ENCODE peak calls at places on chromosomes 13 and 19, in five cellular contexts. One of them, this sample, is unnamed.

GRCh38 chr13:40993119-40993518 is 26.0 kb downstream of the ELF1 start:
- DNase-seq in suprapubic skin: no peak
- DNase-seq in spleen: no peak
- DNase-seq in GM12891: no peak
- DNase-seq in HCT116: no peak
- DNase-seq in this sample: no peak

GRCh38 chr13:46062190-46062589 is 9.6 kb upstream of the ZC3H13 start:
- DNase-seq in suprapubic skin: no peak
- DNase-seq in spleen: no peak
- DNase-seq in GM12891: no peak
- DNase-seq in HCT116: no peak
- DNase-seq in this sample: no peak

GRCh38 chr13:106507560-106508274 is 27.7 kb downstream of the EFNB2 start:
- DNase-seq in suprapubic skin: no peak
- DNase-seq in spleen: no peak
- DNase-seq in GM12891: no peak
- DNase-seq in HCT116: no peak
- DNase-seq in this sample: no peak

GRCh38 chr19:1468274-1469199 is 10.5 kb downstream of the C19orf25 start:
- DNase-seq in suprapubic skin: no peak
- DNase-seq in spleen: no peak
- DNase-seq in GM12891: no peak
- DNase-seq in HCT116: no peak
- DNase-seq in this sample: no peak

GRCh38 chr19:17129377-17129776 is 53.8 kb downstream of the MYO9B start:
- DNase-seq in suprapubic skin: no peak
- DNase-seq in spleen: no peak
- DNase-seq in GM12891: no peak
- DNase-seq in HCT116: no peak
- DNase-seq in this sample: no peak

GRCh38 chr19:28424041-28424440 is 788.9 kb downstream of the UQCRFS1 start:
- DNase-seq in suprapubic skin: no peak
- DNase-seq in spleen: no peak
- DNase-seq in GM12891: no peak
- DNase-seq in HCT116: no peak
- DNase-seq in this sample: no peak

GRCh38 chr13:49113526-49114286 is 106.4 kb upstream of the MLNR start:
- DNase-seq in suprapubic skin: no peak
- DNase-seq in spleen: no peak
- DNase-seq in GM12891: no peak
- DNase-seq in HCT116: no peak
- DNase-seq in this sample: no peak

GRCh38 chr19:31596751-31597150 is 247.5 kb upstream of the TSHZ3 start:
- DNase-seq in suprapubic skin: no peak
- DNase-seq in spleen: no peak
- DNase-seq in GM12891: no peak
- DNase-seq in HCT116: no peak
- DNase-seq in this sample: no peak

GRCh38 chr13:21579754-21580316 is 24.1 kb downstream of the MICU2 start:
- DNase-seq in suprapubic skin: no peak
- DNase-seq in spleen: no peak
- DNase-seq in GM12891: no peak
- DNase-seq in HCT116: no peak
- DNase-seq in this sample: no peak

GRCh38 chr19:18725755-18726416 is 42.4 kb downstream of the CRTC1 start:
- DNase-seq in suprapubic skin: no peak
- DNase-seq in spleen: no peak
- DNase-seq in GM12891: no peak
- DNase-seq in HCT116: no peak
- DNase-seq in this sample: no peak

GRCh38 chr13:33739254-33739653 is 78.7 kb upstream of the RFC3 start:
- DNase-seq in suprapubic skin: no peak
- DNase-seq in spleen: no peak
- DNase-seq in GM12891: no peak
- DNase-seq in HCT116: no peak
- DNase-seq in this sample: no peak

GRCh38 chr19:18433735-18434398 is 4.1 kb downstream of the ISYNA1 start:
- DNase-seq in suprapubic skin: no peak
- DNase-seq in spleen: peak; percentile 85
- DNase-seq in GM12891: no peak
- DNase-seq in HCT116: no peak
- DNase-seq in this sample: no peak

GRCh38 chr13:38954291-38954690 is 36.3 kb downstream of the STOML3 start:
- DNase-seq in suprapubic skin: no peak
- DNase-seq in spleen: no peak
- DNase-seq in GM12891: no peak
- DNase-seq in HCT116: no peak
- DNase-seq in this sample: no peak

GRCh38 chr19:45767410-45767880 is 1.6 kb downstream of the SIX5 start:
- DNase-seq in suprapubic skin: peak; percentile 83
- DNase-seq in spleen: no peak
- DNase-seq in GM12891: no peak
- DNase-seq in HCT116: no peak
- DNase-seq in this sample: no peak

GRCh38 chr13:20363604-20364003 is 131.5 kb upstream of the GJB6 start:
- DNase-seq in suprapubic skin: no peak
- DNase-seq in spleen: no peak
- DNase-seq in GM12891: no peak
- DNase-seq in HCT116: no peak
- DNase-seq in this sample: no peak

GRCh38 chr19:34217952-34218817 is 36.2 kb upstream of the GARRE1 start:
- DNase-seq in suprapubic skin: no peak
- DNase-seq in spleen: no peak
- DNase-seq in GM12891: no peak
- DNase-seq in HCT116: no peak
- DNase-seq in this sample: no peak

GRCh38 chr19:38506723-38507550 is 73.4 kb downstream of the RYR1 start:
- DNase-seq in suprapubic skin: peak; percentile 93
- DNase-seq in spleen: peak; percentile 94
- DNase-seq in GM12891: peak; percentile 96
- DNase-seq in HCT116: peak; percentile 95
- DNase-seq in this sample: peak; percentile 67

GRCh38 chr13:21228738-21229137 is 52.3 kb downstream of the MRPL57 start:
- DNase-seq in suprapubic skin: no peak
- DNase-seq in spleen: no peak
- DNase-seq in GM12891: no peak
- DNase-seq in HCT116: no peak
- DNase-seq in this sample: no peak

GRCh38 chr13:39767791-39768564 is 112.5 kb downstream of the COG6 start:
- DNase-seq in suprapubic skin: no peak
- DNase-seq in spleen: no peak
- DNase-seq in GM12891: no peak
- DNase-seq in HCT116: no peak
- DNase-seq in this sample: no peak

GRCh38 chr13:109818891-109819290 is 32.5 kb upstream of the IRS2 start:
- DNase-seq in suprapubic skin: no peak
- DNase-seq in spleen: no peak
- DNase-seq in GM12891: no peak
- DNase-seq in HCT116: no peak
- DNase-seq in this sample: no peak

GRCh38 chr19:18894254-18895037 is 1.5 kb downstream of the CERS1 start:
- DNase-seq in suprapubic skin: no peak
- DNase-seq in spleen: peak; percentile 45
- DNase-seq in GM12891: no peak
- DNase-seq in HCT116: no peak
- DNase-seq in this sample: no peak

GRCh38 chr13:44305845-44306244 is 67.8 kb upstream of the SERP2 start:
- DNase-seq in suprapubic skin: no peak
- DNase-seq in spleen: no peak
- DNase-seq in GM12891: no peak
- DNase-seq in HCT116: no peak
- DNase-seq in this sample: no peak

GRCh38 chr13:28449826-28450773 is 44.8 kb downstream of the FLT1 start:
- DNase-seq in suprapubic skin: no peak
- DNase-seq in spleen: no peak
- DNase-seq in GM12891: no peak
- DNase-seq in HCT116: no peak
- DNase-seq in this sample: no peak

GRCh38 chr19:16327911-16328823 is 3.5 kb downstream of the KLF2 start:
- DNase-seq in suprapubic skin: peak; percentile 93
- DNase-seq in spleen: peak; percentile 91
- DNase-seq in GM12891: no peak
- DNase-seq in HCT116: no peak
- DNase-seq in this sample: no peak

GRCh38 chr19:53504903-53505302 is 33.0 kb upstream of the ZNF331 start:
- DNase-seq in suprapubic skin: no peak
- DNase-seq in spleen: no peak
- DNase-seq in GM12891: no peak
- DNase-seq in HCT116: no peak
- DNase-seq in this sample: no peak

GRCh38 chr13:114064516-114065140 is 67.8 kb downstream of the RASA3 start:
- DNase-seq in suprapubic skin: peak; percentile 70
- DNase-seq in spleen: peak; percentile 79
- DNase-seq in GM12891: no peak
- DNase-seq in HCT116: no peak
- DNase-seq in this sample: no peak

GRCh38 chr13:43136940-43137574 is 113.7 kb downstream of the DNAJC15 start:
- DNase-seq in suprapubic skin: no peak
- DNase-seq in spleen: no peak
- DNase-seq in GM12891: no peak
- DNase-seq in HCT116: no peak
- DNase-seq in this sample: no peak

GRCh38 chr19:11019824-11020223 is 59.0 kb downstream of the SMARCA4 start:
- DNase-seq in suprapubic skin: no peak
- DNase-seq in spleen: no peak
- DNase-seq in GM12891: no peak
- DNase-seq in HCT116: no peak
- DNase-seq in this sample: no peak

GRCh38 chr19:51531349-51532315 is at the start of gene SIGLEC6:
- DNase-seq in suprapubic skin: no peak
- DNase-seq in spleen: peak; percentile 90
- DNase-seq in GM12891: peak; percentile 57
- DNase-seq in HCT116: no peak
- DNase-seq in this sample: peak; percentile 54

GRCh38 chr19:52099497-52100138 is 4.1 kb upstream of the ZNF841 start:
- DNase-seq in suprapubic skin: no peak
- DNase-seq in spleen: no peak
- DNase-seq in GM12891: no peak
- DNase-seq in HCT116: no peak
- DNase-seq in this sample: no peak

GRCh38 chr13:32150794-32151193 is 119.2 kb downstream of the FRY start:
- DNase-seq in suprapubic skin: peak; percentile 78
- DNase-seq in spleen: no peak
- DNase-seq in GM12891: no peak
- DNase-seq in HCT116: no peak
- DNase-seq in this sample: no peak

GRCh38 chr13:112760931-112761330 is 71.1 kb downstream of the ATP11A start:
- DNase-seq in suprapubic skin: no peak
- DNase-seq in spleen: peak; percentile 61
- DNase-seq in GM12891: no peak
- DNase-seq in HCT116: no peak
- DNase-seq in this sample: no peak

GRCh38 chr19:7598180-7598579 is 2.5 kb downstream of the CAMSAP3 start:
- DNase-seq in suprapubic skin: no peak
- DNase-seq in spleen: no peak
- DNase-seq in GM12891: no peak
- DNase-seq in HCT116: no peak
- DNase-seq in this sample: no peak

GRCh38 chr13:49418206-49418605 is 25.7 kb downstream of the CAB39L start:
- DNase-seq in suprapubic skin: no peak
- DNase-seq in spleen: no peak
- DNase-seq in GM12891: no peak
- DNase-seq in HCT116: no peak
- DNase-seq in this sample: no peak

GRCh38 chr13:34349091-34349722 is 531.3 kb downstream of the RFC3 start:
- DNase-seq in suprapubic skin: peak; percentile 82
- DNase-seq in spleen: no peak
- DNase-seq in GM12891: no peak
- DNase-seq in HCT116: no peak
- DNase-seq in this sample: no peak

GRCh38 chr19:7109678-7110289 is 40.3 kb downstream of the ZNF557 start:
- DNase-seq in suprapubic skin: peak; percentile 29
- DNase-seq in spleen: no peak
- DNase-seq in GM12891: no peak
- DNase-seq in HCT116: no peak
- DNase-seq in this sample: no peak

GRCh38 chr13:86792153-86792651 is 879.0 kb upstream of the SLITRK5 start:
- DNase-seq in suprapubic skin: peak; percentile 33
- DNase-seq in spleen: no peak
- DNase-seq in GM12891: no peak
- DNase-seq in HCT116: no peak
- DNase-seq in this sample: no peak

GRCh38 chr19:49639401-49640112 is 386 bp downstream of the RRAS start:
- DNase-seq in suprapubic skin: no peak
- DNase-seq in spleen: no peak
- DNase-seq in GM12891: no peak
- DNase-seq in HCT116: no peak
- DNase-seq in this sample: no peak
- TF ChIP-seq POLR2A in suprapubic skin: no peak
- TF ChIP-seq POLR2A in spleen: no peak
- TF ChIP-seq POLR2A in GM12891: no peak
- TF ChIP-seq POLR2A in HCT116: no peak
- TF ChIP-seq POLR2A in this sample: no peak

GRCh38 chr19:13817615-13818371 is 22.6 kb downstream of the ZSWIM4 start:
- DNase-seq in suprapubic skin: no peak
- DNase-seq in spleen: peak; percentile 72
- DNase-seq in GM12891: no peak
- DNase-seq in HCT116: no peak
- DNase-seq in this sample: no peak
- TF ChIP-seq POLR2AphosphoS5 in suprapubic skin: no peak
- TF ChIP-seq POLR2AphosphoS5 in spleen: no peak
- TF ChIP-seq POLR2AphosphoS5 in GM12891: no peak
- TF ChIP-seq POLR2AphosphoS5 in HCT116: no peak
- TF ChIP-seq POLR2AphosphoS5 in this sample: no peak

DNA sequence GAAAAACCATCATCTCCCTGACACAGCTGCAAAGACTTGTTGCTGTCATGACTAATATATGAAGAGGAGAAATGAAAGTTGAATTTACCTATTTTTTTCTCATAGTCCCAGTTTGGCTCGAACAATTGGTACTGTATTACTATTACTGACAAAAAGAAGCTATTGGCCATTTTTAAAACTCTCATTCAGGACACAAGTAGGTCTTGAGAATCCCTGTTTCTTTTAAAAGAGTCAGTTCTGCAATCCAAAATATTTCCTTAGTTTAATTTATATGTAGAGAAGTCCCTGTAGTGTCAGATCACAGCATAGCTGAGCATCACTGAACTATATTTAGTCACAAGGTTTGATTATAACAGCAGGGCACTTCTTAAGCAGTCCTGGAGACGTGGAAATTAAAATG is 12.2 kb upstream of the SPART start:
- DNase-seq in suprapubic skin: no peak
- DNase-seq in spleen: no peak
- DNase-seq in GM12891: no peak
- DNase-seq in HCT116: no peak
- DNase-seq in this sample: no peak
- TF ChIP-seq POLR2A in suprapubic skin: no peak
- TF ChIP-seq POLR2A in spleen: no peak
- TF ChIP-seq POLR2A in GM12891: no peak
- TF ChIP-seq POLR2A in HCT116: no peak
- TF ChIP-seq POLR2A in this sample: no peak

DNA sequence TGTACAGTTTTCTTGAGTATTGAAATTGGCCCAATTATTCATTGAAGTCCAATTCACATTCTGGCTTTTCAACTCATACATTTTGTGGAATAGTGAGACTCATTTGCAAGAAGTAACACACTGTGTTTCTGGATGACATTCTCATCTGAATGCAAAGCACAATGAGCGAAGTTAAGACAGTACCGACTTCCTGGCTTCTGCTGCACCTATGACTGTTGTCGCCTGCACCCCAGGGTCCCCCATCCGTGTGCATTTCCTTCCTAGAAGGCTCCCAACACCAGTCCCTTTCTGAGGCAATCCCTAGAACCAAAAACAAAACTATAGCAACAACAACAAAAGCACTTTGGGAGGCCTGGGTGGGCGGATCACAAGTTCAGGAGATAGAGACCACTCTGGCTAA is 183.3 kb downstream of the SHISA2 start:
- DNase-seq in suprapubic skin: no peak
- DNase-seq in spleen: no peak
- DNase-seq in GM12891: no peak
- DNase-seq in HCT116: no peak
- DNase-seq in this sample: no peak
- TF ChIP-seq POLR2AphosphoS5 in suprapubic skin: no peak
- TF ChIP-seq POLR2AphosphoS5 in spleen: no peak
- TF ChIP-seq POLR2AphosphoS5 in GM12891: no peak
- TF ChIP-seq POLR2AphosphoS5 in HCT116: no peak
- TF ChIP-seq POLR2AphosphoS5 in this sample: no peak